ENCODE peak calls at places on chromosomes 3 and 15, in four cellular contexts. O is breast epithelium, R is MM.1S, A is glutamatergic neuron. W is an unnamed sample.
A peak's percentile ranks its signal among the peaks of the same experiment; 100 is the strongest.

GRCh38 chr15:71082803-71083202 is 32.5 kb upstream of the THSD4 start:
- DNase-seq in O (no peak), R (no peak), A (no peak), W (no peak)

GRCh38 chr15:42447599-42447998 is 43.3 kb downstream of the ZNF106 start:
- DNase-seq in O (no peak), R (no peak), A (no peak), W (no peak)

GRCh38 chr3:119084371-119085069 is 49.9 kb upstream of the IGSF11 start:
- DNase-seq in O (no peak), R (no peak), A (no peak), W (no peak)

GRCh38 chr3:106117490-106117858 is 248.7 kb upstream of the CBLB start:
- DNase-seq in O (no peak), R (no peak), A (no peak), W (no peak)

GRCh38 chr3:52477076-52477895 is 17.9 kb upstream of the STAB1 start:
- DNase-seq in O (no peak), R (no peak), A (no peak), W (no peak)

GRCh38 chr3:148004331-148004730 is 595.2 kb downstream of the ZIC1 start:
- DNase-seq in O (no peak), R (no peak), A (no peak), W (no peak)

GRCh38 chr15:49163678-49164077 is 6.4 kb upstream of the GALK2 start:
- DNase-seq in O (no peak), R (no peak), A (no peak), W (no peak)

GRCh38 chr3:42752961-42753360 is 20.1 kb downstream of the CCDC13 start:
- DNase-seq in O (no peak), R (no peak), A (no peak), W (no peak)

GRCh38 chr3:179840985-179841384 is 188.1 kb downstream of the USP13 start:
- DNase-seq in O (no peak), R (no peak), A (no peak), W (no peak)

GRCh38 chr3:65448120-65448519 is 590.6 kb downstream of the MAGI1 start:
- DNase-seq in O (no peak), R (no peak), A (no peak), W (no peak)

GRCh38 chr15:60772395-60773120 is 293.6 kb upstream of the ICE2 start:
- DNase-seq in O (no peak), R (no peak), A (no peak), W (no peak)

GRCh38 chr3:81778678-81779182 is 17.3 kb upstream of the GBE1 start:
- DNase-seq in O (no peak), R (no peak), A (no peak), W (peak; percentile 11)

GRCh38 chr3:149603126-149604074 is 54.4 kb downstream of the WWTR1 start:
- DNase-seq in O (no peak), R (no peak), A (no peak), W (no peak)

GRCh38 chr3:138051946-138052802 is 42.2 kb downstream of the CLDN18 start:
- DNase-seq in O (no peak), R (peak; percentile 53), A (peak; percentile 64), W (peak; percentile 42)

GRCh38 chr3:56411147-56411546 is 57.1 kb downstream of the ERC2 start:
- DNase-seq in O (no peak), R (no peak), A (no peak), W (no peak)

GRCh38 chr15:69666921-69667811 is 214.5 kb downstream of the RPLP1 start:
- DNase-seq in O (no peak), R (peak; percentile 80), A (no peak), W (peak; percentile 79)

GRCh38 chr3:135203026-135203425 is 408.0 kb downstream of the EPHB1 start:
- DNase-seq in O (no peak), R (no peak), A (no peak), W (no peak)
- TF ChIP-seq CTCF in O (no peak), R (no peak), A (no peak), W (no peak)

GRCh38 chr3:34011171-34012101 is 213.0 kb downstream of the PDCD6IP start:
- DNase-seq in O (no peak), R (no peak), A (no peak), W (no peak)
- TF ChIP-seq CTCF in O (no peak), R (peak; percentile 23), A (no peak), W (no peak)

GRCh38 chr15:35206060-35206675 is 121.1 kb upstream of the NANOGP8 start:
- DNase-seq in O (no peak), R (peak; percentile 36), A (no peak), W (peak; percentile 14)
- TF ChIP-seq CTCF in O (no peak), R (peak; percentile 67), A (peak; percentile 73), W (peak; percentile 16)

GRCh38 chr3:44342191-44342790 is 3.7 kb downstream of the TCAIM start:
- DNase-seq in O (no peak), R (no peak), A (no peak), W (no peak)
- TF ChIP-seq CTCF in O (no peak), R (no peak), A (no peak), W (no peak)

DNA sequence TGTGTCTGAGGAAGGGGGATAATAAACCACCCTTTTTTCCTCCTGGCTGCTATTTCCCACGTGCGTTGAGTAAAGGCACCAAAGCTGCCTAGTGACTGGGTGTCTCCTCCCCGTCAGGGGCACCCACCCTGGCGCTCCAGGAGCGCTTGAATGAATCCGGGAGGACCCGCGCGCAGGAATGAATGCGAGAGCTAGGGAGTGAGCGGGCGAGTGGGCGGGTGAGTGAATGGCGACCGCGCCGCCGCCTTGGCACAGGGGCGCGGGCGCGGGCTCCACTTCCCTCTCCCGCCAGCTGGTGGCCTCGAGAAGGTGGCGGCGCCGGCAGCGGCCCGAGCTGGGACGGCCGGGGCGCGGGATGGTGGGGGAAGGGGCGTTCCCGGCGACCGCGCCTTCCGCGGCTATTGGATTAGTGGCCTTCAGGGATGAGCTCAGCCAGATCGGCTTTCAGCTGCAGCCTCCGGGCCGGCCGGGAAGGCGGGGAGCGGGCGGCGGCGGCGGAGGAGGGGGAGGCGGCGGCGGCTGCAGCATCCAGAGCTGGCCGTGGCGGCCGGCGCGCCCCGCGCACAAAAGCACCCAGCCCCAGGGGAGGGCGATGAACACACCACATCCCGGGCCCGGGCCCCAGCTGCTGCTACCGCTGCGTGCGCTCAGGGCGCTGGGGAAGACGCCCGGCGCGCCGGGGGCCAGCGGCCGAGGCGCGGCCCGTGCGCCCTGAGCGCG is at the start of gene SPSB4:
- DNase-seq in O (no peak), R (no peak), A (peak; percentile 95), W (no peak)
- TF ChIP-seq CTCF in O (no peak), R (no peak), A (peak; percentile 70), W (no peak)

DNA sequence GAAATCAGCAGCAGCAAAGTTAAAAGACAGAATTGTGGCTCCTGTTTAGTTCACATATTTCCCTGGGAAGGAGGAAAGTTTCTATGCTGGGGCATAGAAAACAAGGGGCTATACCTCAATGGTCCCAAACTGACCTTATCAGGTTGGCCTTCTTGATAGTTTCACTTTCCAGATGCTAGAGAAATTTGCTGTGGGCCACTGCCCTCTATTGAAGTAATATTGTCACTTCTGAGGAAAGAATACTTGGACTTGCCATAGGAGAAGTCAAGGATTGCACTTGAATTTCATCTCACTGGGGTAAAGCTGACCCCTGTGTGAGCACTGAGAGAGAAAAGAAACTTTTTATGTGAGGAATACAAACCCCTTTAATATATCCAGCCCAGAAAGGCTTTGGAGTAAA is 49.3 kb upstream of the XCR1 start:
- DNase-seq in O (no peak), R (peak; percentile 72), A (no peak), W (no peak)
- TF ChIP-seq CTCF in O (no peak), R (peak; percentile 63), A (no peak), W (peak; percentile 43)

GRCh38 chr3:160481856-160482255 is 32.3 kb upstream of the TRIM59 start:
- DNase-seq in O (no peak), R (no peak), A (no peak), W (no peak)

GRCh38 chr3:160490166-160490565 is 40.6 kb upstream of the TRIM59 start:
- DNase-seq in O (no peak), R (no peak), A (no peak), W (no peak)

GRCh38 chr3:160482796-160483195 is 33.2 kb upstream of the TRIM59 start:
- DNase-seq in O (no peak), R (no peak), A (no peak), W (no peak)

GRCh38 chr3:160485931-160486330 is 36.3 kb upstream of the TRIM59 start:
- DNase-seq in O (no peak), R (no peak), A (no peak), W (no peak)

GRCh38 chr3:160486459-160486869 is 36.9 kb upstream of the TRIM59 start:
- DNase-seq in O (no peak), R (peak; percentile 66), A (no peak), W (peak; percentile 30)
- TF ChIP-seq CTCF in O (peak; percentile 10), R (peak; percentile 74), A (peak; percentile 83), W (peak; percentile 46)

GRCh38 chr3:71857926-71858325 is 73.0 kb upstream of the PROK2 start:
- DNase-seq in O (no peak), R (no peak), A (no peak), W (no peak)

GRCh38 chr3:71863563-71864190 is 78.7 kb upstream of the PROK2 start:
- DNase-seq in O (no peak), R (no peak), A (no peak), W (no peak)

GRCh38 chr3:71858493-71859127 is 73.7 kb upstream of the PROK2 start:
- DNase-seq in O (no peak), R (no peak), A (no peak), W (no peak)

GRCh38 chr3:71862374-71863145 is 77.6 kb upstream of the PROK2 start:
- DNase-seq in O (no peak), R (no peak), A (no peak), W (no peak)

GRCh38 chr3:71859128-71859519 is 74.2 kb upstream of the PROK2 start:
- DNase-seq in O (no peak), R (peak; percentile 42), A (no peak), W (no peak)
- TF ChIP-seq CTCF in O (peak; percentile 40), R (peak; percentile 58), A (no peak), W (peak; percentile 28)

GRCh38 chr15:93333826-93334225 is 244.8 kb upstream of the RGMA start:
- DNase-seq in O (no peak), R (no peak), A (no peak), W (no peak)

GRCh38 chr15:93331545-93332117 is 242.6 kb upstream of the RGMA start:
- DNase-seq in O (no peak), R (no peak), A (peak; percentile 46), W (no peak)

GRCh38 chr15:93327364-93327763 is 238.4 kb upstream of the RGMA start:
- DNase-seq in O (no peak), R (no peak), A (no peak), W (no peak)

GRCh38 chr15:93330862-93331544 is 242.0 kb upstream of the RGMA start:
- DNase-seq in O (no peak), R (no peak), A (no peak), W (no peak)
- TF ChIP-seq CTCF in O (no peak), R (no peak), A (no peak), W (no peak)

W was measured in GM10248.